ENCODE peak calls at places on chromosomes 11 and 22, in seven cellular contexts. L, P, U, V, J, Z and A are unnamed samples.

GRCh38 chr11:61507962-61508824 is at the start of gene LRRC10B:
- DNase-seq in L (peak), P (no peak), U (peak), V (peak), J (no peak), Z (peak), A (no peak)

GRCh38 chr11:103110406-103110805 is 1.2 kb downstream of the DYNC2H1 start:
- DNase-seq in L (no peak), P (no peak), U (no peak), V (no peak), J (peak), Z (no peak), A (peak)

GRCh38 chr22:45598596-45599217 is 72.9 kb upstream of the ATXN10 start:
- DNase-seq in L (no peak), P (no peak), U (no peak), V (no peak), J (no peak), Z (no peak), A (no peak)

GRCh38 chr22:37633693-37634504 is 5.6 kb upstream of the SH3BP1 start:
- DNase-seq in L (peak), P (peak), U (peak), V (no peak), J (no peak), Z (no peak), A (peak)

GRCh38 chr11:8810331-8811301 is 100.4 kb upstream of the AKIP1 start:
- DNase-seq in L (no peak), P (peak), U (peak), V (peak), J (no peak), Z (no peak), A (no peak)

GRCh38 chr11:133506023-133506422 is 26.3 kb downstream of the OPCML start:
- DNase-seq in L (no peak), P (no peak), U (no peak), V (no peak), J (no peak), Z (no peak), A (no peak)

GRCh38 chr22:46360097-46360496 is 24.6 kb downstream of the TRMU start:
- DNase-seq in L (no peak), P (no peak), U (no peak), V (no peak), J (no peak), Z (no peak), A (no peak)

GRCh38 chr22:39459681-39460080 is 2.9 kb downstream of the MGAT3 start:
- DNase-seq in L (no peak), P (no peak), U (no peak), V (no peak), J (no peak), Z (no peak), A (no peak)

GRCh38 chr22:42979606-42980005 is 35.3 kb downstream of the PACSIN2 start:
- DNase-seq in L (no peak), P (no peak), U (no peak), V (no peak), J (no peak), Z (no peak), A (no peak)

GRCh38 chr11:112412383-112412782 is 151.7 kb upstream of the PLET1 start:
- DNase-seq in L (no peak), P (no peak), U (no peak), V (no peak), J (no peak), Z (no peak), A (no peak)

GRCh38 chr11:75668508-75669297 is at the start of gene MAP6:
- DNase-seq in L (no peak), P (peak), U (peak), V (peak), J (peak), Z (no peak), A (no peak)

GRCh38 chr11:73233211-73233610 is 15.1 kb downstream of the P2RY2 start:
- DNase-seq in L (no peak), P (no peak), U (no peak), V (no peak), J (no peak), Z (no peak), A (no peak)

GRCh38 chr11:71563401-71563800 is 2.0 kb upstream of the KRTAP5-10 start:
- DNase-seq in L (peak), P (peak), U (peak), V (peak), J (peak), Z (no peak), A (no peak)

GRCh38 chr11:75277991-75278790 is 37.6 kb downstream of the TPBGL start:
- DNase-seq in L (no peak), P (no peak), U (no peak), V (no peak), J (no peak), Z (no peak), A (no peak)

GRCh38 chr11:3340025-3340424 is 38.9 kb downstream of the ZNF195 start:
- DNase-seq in L (no peak), P (peak), U (no peak), V (no peak), J (no peak), Z (no peak), A (no peak)

GRCh38 chr11:10301656-10302293 is 3.1 kb upstream of the ADM start:
- DNase-seq in L (no peak), P (no peak), U (no peak), V (no peak), J (no peak), Z (no peak), A (no peak)

GRCh38 chr11:10459029-10459970 is 4.2 kb downstream of the AMPD3 start:
- DNase-seq in L (peak), P (no peak), U (peak), V (no peak), J (no peak), Z (no peak), A (peak)

GRCh38 chr22:47367993-47368945 is 605.8 kb downstream of the TBC1D22A start:
- DNase-seq in L (no peak), P (no peak), U (no peak), V (no peak), J (no peak), Z (no peak), A (no peak)